ENCODE peak calls at places on chromosomes 3 and 15, in seven cellular contexts. One of them, this sample, is unnamed. For H3K4me1, the result is how much of the 10 kb centered on the place peaks cover.

GRCh38 chr15:51299187-51300015 is 39.0 kb downstream of the CYP19A1 start:
- DNase-seq in cardiac muscle cell: no peak
- DNase-seq in IMR-90: no peak
- DNase-seq in GM23338: no peak
- DNase-seq in ovary: no peak
- DNase-seq in hepatocyte: peak
- DNase-seq in breast epithelium: no peak
- DNase-seq in this sample: no peak

GRCh38 chr15:28978011-28978378 is 92.2 kb downstream of the APBA2 start:
- DNase-seq in cardiac muscle cell: no peak
- DNase-seq in IMR-90: no peak
- DNase-seq in GM23338: no peak
- DNase-seq in ovary: no peak
- DNase-seq in hepatocyte: no peak
- DNase-seq in breast epithelium: no peak
- DNase-seq in this sample: peak

GRCh38 chr3:30199096-30199734 is 407.2 kb upstream of the TGFBR2 start:
- DNase-seq in cardiac muscle cell: peak
- DNase-seq in IMR-90: peak
- DNase-seq in GM23338: peak
- DNase-seq in ovary: peak
- DNase-seq in hepatocyte: peak
- DNase-seq in breast epithelium: peak
- DNase-seq in this sample: peak

GRCh38 chr3:86996261-86996955 is 5.5 kb upstream of the VGLL3 start:
- DNase-seq in cardiac muscle cell: peak
- DNase-seq in IMR-90: peak
- DNase-seq in GM23338: no peak
- DNase-seq in ovary: no peak
- DNase-seq in hepatocyte: no peak
- DNase-seq in breast epithelium: no peak
- DNase-seq in this sample: no peak

GRCh38 chr3:42071720-42072582 is 19.2 kb upstream of the TRAK1 start:
- DNase-seq in cardiac muscle cell: peak
- DNase-seq in IMR-90: peak
- DNase-seq in GM23338: peak
- DNase-seq in ovary: peak
- DNase-seq in hepatocyte: peak
- DNase-seq in breast epithelium: peak
- DNase-seq in this sample: no peak

GRCh38 chr3:46947981-46948791 is 28.4 kb downstream of the CCDC12 start:
- DNase-seq in cardiac muscle cell: peak
- DNase-seq in IMR-90: peak
- DNase-seq in GM23338: no peak
- DNase-seq in ovary: no peak
- DNase-seq in hepatocyte: peak
- DNase-seq in breast epithelium: no peak
- DNase-seq in this sample: peak

GRCh38 chr3:139281512-139282196 is 62.2 kb upstream of the MRPS22 start:
- DNase-seq in cardiac muscle cell: no peak
- DNase-seq in IMR-90: no peak
- DNase-seq in GM23338: no peak
- DNase-seq in ovary: no peak
- DNase-seq in hepatocyte: no peak
- DNase-seq in breast epithelium: no peak
- DNase-seq in this sample: no peak

GRCh38 chr3:103056953-103057450 is 622.2 kb downstream of the ZPLD1 start:
- DNase-seq in cardiac muscle cell: no peak
- DNase-seq in IMR-90: no peak
- DNase-seq in GM23338: no peak
- DNase-seq in ovary: no peak
- DNase-seq in hepatocyte: peak
- DNase-seq in breast epithelium: no peak
- DNase-seq in this sample: no peak

GRCh38 chr3:25476639-25477038 is 48.6 kb downstream of the RARB start:
- DNase-seq in cardiac muscle cell: peak
- DNase-seq in IMR-90: no peak
- DNase-seq in GM23338: no peak
- DNase-seq in ovary: no peak
- DNase-seq in hepatocyte: no peak
- DNase-seq in breast epithelium: no peak
- DNase-seq in this sample: no peak

GRCh38 chr3:38643090-38643489 is 6.4 kb downstream of the SCN5A start:
- DNase-seq in cardiac muscle cell: no peak
- DNase-seq in IMR-90: no peak
- DNase-seq in GM23338: no peak
- DNase-seq in ovary: no peak
- DNase-seq in hepatocyte: no peak
- DNase-seq in breast epithelium: no peak
- DNase-seq in this sample: peak

GRCh38 chr3:38643592-38643991 is 5.9 kb downstream of the SCN5A start:
- DNase-seq in cardiac muscle cell: no peak
- DNase-seq in IMR-90: no peak
- DNase-seq in GM23338: no peak
- DNase-seq in ovary: no peak
- DNase-seq in hepatocyte: no peak
- DNase-seq in breast epithelium: no peak
- DNase-seq in this sample: peak

GRCh38 chr3:38644662-38645053 is 4.8 kb downstream of the SCN5A start:
- DNase-seq in cardiac muscle cell: no peak
- DNase-seq in IMR-90: no peak
- DNase-seq in GM23338: no peak
- DNase-seq in ovary: no peak
- DNase-seq in hepatocyte: no peak
- DNase-seq in breast epithelium: no peak
- DNase-seq in this sample: peak

GRCh38 chr3:38645076-38645475 is 4.4 kb downstream of the SCN5A start:
- DNase-seq in cardiac muscle cell: no peak
- DNase-seq in IMR-90: no peak
- DNase-seq in GM23338: no peak
- DNase-seq in ovary: no peak
- DNase-seq in hepatocyte: no peak
- DNase-seq in breast epithelium: no peak
- DNase-seq in this sample: peak

DNA sequence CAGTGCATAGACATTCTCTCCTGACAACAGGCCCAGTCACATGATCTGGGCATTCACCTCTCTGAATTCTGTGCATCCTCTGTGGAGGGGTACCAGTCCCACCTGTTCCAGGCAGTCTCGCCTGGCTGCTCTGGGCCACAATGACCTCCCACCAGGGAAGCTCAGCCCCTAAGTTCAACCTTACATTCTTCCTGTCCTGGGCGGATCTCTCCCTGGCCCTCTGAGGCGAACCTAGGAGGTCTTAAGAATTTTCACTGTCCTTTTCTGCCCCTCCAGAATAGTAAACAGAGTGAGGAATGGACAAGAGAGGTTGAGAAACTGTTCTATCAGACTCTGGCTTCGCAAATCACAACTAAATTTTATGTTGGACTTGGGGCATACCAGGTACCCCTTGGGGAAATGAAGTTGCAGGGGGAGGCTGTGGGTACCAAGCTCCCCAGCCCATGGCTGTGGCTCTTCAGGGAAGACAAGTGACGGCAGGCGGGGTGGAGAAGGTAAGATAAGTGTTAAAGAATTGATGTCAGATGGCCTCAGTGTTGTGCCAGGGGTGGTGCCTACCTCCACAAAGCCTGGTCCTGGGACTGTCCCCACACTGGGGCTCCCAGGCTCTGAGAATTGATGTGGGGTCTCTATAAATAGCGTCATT is 5.3 kb downstream of the SCN5A start:
- DNase-seq in cardiac muscle cell: no peak
- DNase-seq in IMR-90: no peak
- DNase-seq in GM23338: no peak
- DNase-seq in ovary: no peak
- DNase-seq in hepatocyte: no peak
- DNase-seq in breast epithelium: peak
- DNase-seq in this sample: peak
- H3K4me1 ChIP-seq in cardiac muscle cell: under half
- H3K4me1 ChIP-seq in IMR-90: under half
- H3K4me1 ChIP-seq in GM23338: under half
- H3K4me1 ChIP-seq in ovary: under half
- H3K4me1 ChIP-seq in hepatocyte: under half
- H3K4me1 ChIP-seq in breast epithelium: under half
- H3K4me1 ChIP-seq in this sample: under half

GRCh38 chr15:41394924-41395323 is 7.4 kb downstream of the NDUFAF1 start:
- DNase-seq in cardiac muscle cell: no peak
- DNase-seq in IMR-90: peak
- DNase-seq in GM23338: no peak
- DNase-seq in ovary: no peak
- DNase-seq in hepatocyte: no peak
- DNase-seq in breast epithelium: no peak
- DNase-seq in this sample: no peak
- H3K27ac ChIP-seq in cardiac muscle cell: no peak
- H3K27ac ChIP-seq in IMR-90: no peak
- H3K27ac ChIP-seq in GM23338: no peak
- H3K27ac ChIP-seq in ovary: no peak
- H3K27ac ChIP-seq in hepatocyte: no peak
- H3K27ac ChIP-seq in breast epithelium: no peak
- H3K27ac ChIP-seq in this sample: no peak

DNA sequence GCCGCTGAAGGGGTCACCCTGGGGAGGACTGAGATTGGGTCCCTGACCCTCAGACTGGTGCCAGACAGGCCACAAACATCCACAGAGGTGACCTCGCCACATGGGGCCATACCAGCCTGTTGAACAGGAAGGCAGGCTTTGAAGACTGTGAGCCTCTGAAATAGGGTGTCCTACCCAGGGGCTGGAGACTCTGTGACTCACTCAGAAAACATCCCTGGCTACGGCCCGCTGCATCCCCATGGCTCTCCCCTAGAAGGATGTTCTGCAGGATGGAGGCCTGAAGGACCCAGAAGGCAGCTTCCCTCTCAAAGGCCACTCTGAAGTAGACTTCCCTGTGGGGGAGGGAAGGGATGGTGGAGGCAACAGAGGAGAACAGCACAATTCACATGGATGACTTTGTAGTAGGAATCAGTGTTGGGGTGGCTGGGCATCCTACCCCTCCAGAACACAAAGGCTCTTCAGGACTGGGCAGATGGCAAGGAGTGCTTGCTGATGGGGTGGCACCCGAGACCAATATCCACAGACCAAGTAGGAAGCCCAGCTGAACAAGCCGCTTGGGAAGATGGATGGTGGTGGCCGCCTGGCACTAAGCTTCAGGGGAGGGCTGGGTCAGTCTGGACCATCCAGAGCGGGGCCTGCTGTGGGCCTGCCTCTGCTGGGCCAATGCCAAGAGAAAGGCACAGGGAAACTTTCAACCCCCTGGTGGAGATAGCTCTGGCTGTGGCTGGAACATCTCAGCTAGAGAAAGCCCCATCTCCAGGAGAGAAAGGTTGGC is 37.6 kb upstream of the DUSP7 start:
- DNase-seq in cardiac muscle cell: peak
- DNase-seq in IMR-90: peak
- DNase-seq in GM23338: no peak
- DNase-seq in ovary: no peak
- DNase-seq in hepatocyte: no peak
- DNase-seq in breast epithelium: no peak
- DNase-seq in this sample: no peak
- TF ChIP-seq CTCF in cardiac muscle cell: no peak
- TF ChIP-seq CTCF in IMR-90: no peak
- TF ChIP-seq CTCF in GM23338: no peak
- TF ChIP-seq CTCF in ovary: no peak
- TF ChIP-seq CTCF in hepatocyte: no peak
- TF ChIP-seq CTCF in breast epithelium: no peak
- TF ChIP-seq CTCF in this sample: no peak

DNA sequence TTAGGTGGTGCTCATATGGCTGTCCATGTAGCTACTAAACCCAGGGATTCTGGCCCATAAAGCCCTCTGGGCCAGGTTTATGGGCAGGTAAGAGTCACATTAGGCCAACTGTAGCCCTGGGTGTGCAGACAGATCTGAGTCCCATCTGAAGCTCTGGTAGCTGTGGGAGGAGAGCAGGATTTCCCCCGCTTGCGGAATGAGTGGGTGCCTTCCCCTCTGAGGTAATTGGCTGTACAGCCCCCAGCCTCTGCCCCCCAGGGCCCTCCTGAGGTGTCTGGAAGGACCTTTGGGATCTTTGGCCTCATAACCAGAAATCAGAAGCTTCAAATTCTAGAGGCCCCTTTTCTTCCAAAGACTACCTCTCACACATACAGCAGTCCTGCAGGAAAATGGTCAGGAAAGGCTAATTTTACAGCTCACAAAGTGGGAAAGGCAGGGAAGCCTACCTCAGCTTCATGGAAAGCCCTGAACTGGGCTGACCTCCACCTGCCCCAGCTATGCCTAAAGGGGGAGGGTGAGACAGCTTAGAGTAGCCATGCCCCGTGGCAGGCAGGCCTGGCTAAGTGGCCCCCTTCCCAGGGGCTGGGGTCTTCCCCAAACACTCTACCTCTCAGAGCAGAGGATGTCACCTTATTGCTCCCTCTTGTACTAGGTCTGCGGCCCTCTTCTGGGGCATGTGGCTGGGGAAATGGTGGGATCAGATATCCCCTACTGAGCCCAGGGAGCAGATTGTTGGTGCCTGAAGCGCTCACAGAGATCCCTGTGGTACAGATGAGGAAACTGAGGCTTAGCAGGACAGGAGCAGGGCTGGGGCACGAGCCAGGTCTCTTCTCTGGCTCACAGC is 16.8 kb downstream of the HEMK1 start:
- DNase-seq in cardiac muscle cell: no peak
- DNase-seq in IMR-90: no peak
- DNase-seq in GM23338: no peak
- DNase-seq in ovary: no peak
- DNase-seq in hepatocyte: no peak
- DNase-seq in breast epithelium: no peak
- DNase-seq in this sample: no peak
- H3K4me1 ChIP-seq in cardiac muscle cell: under half
- H3K4me1 ChIP-seq in IMR-90: under half
- H3K4me1 ChIP-seq in GM23338: under half
- H3K4me1 ChIP-seq in ovary: under half
- H3K4me1 ChIP-seq in hepatocyte: under half
- H3K4me1 ChIP-seq in breast epithelium: under half
- H3K4me1 ChIP-seq in this sample: half or more

DNA sequence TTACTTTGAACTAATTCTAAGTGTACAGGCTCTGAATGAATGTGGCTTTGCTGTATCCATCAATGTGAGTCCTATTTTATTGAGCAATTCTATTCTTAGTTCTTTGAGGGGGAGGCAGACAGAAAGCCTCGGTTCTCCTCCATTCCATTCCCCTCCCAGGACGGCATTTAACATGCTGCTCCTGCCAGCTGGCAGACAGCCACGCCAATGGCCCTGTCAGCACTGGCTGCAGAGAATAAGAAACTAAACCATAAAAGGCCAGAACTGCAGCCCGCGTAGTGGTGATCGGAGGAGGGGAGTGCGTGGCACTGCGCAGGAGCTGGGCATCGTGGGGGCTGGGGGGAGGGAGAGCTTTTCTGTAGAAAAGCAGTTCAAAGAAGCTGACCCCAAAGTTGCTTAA is 76.0 kb upstream of the HACD2 start:
- DNase-seq in cardiac muscle cell: peak
- DNase-seq in IMR-90: peak
- DNase-seq in GM23338: no peak
- DNase-seq in ovary: peak
- DNase-seq in hepatocyte: peak
- DNase-seq in breast epithelium: peak
- DNase-seq in this sample: peak
- H3K27ac ChIP-seq in cardiac muscle cell: peak
- H3K27ac ChIP-seq in IMR-90: peak
- H3K27ac ChIP-seq in GM23338: no peak
- H3K27ac ChIP-seq in ovary: no peak
- H3K27ac ChIP-seq in hepatocyte: peak
- H3K27ac ChIP-seq in breast epithelium: peak
- H3K27ac ChIP-seq in this sample: peak